ENCODE peak calls at places on chromosomes 12 and 14, in five cellular contexts. R is heart left ventricle, B is GM12878, D is adrenal gland, L is lower leg skin. T is an unnamed sample.

GRCh38 chr12:1915082-1915968 is 3.1 kb downstream of the CACNA2D4 start:
- DNase-seq in R (no peak), B (no peak), L (peak; percentile 80), D (no peak), T (peak; percentile 92)

GRCh38 chr12:54207539-54208267 is 18.9 kb upstream of the SMUG1 start:
- DNase-seq in R (peak; percentile 81), B (no peak), L (peak; percentile 96), D (peak; percentile 73), T (peak; percentile 56)

GRCh38 chr12:78490841-78491240 is 373.7 kb upstream of the SYT1 start:
- DNase-seq in R (no peak), B (no peak), D (no peak), L (no peak), T (no peak)

GRCh38 chr12:111578276-111578970 is 20.7 kb downstream of the ATXN2 start:
- DNase-seq in B (no peak), R (no peak), L (no peak), D (peak; percentile 46), T (peak; percentile 39)

GRCh38 chr14:100979780-100980179 is 76.3 kb upstream of the RTL1 start:
- DNase-seq in L (no peak), D (no peak), B (no peak), R (no peak), T (no peak)

GRCh38 chr14:74531467-74531866 is 37.9 kb downstream of the ISCA2 start:
- DNase-seq in B (no peak), R (peak; percentile 69), L (no peak), D (peak; percentile 62), T (peak; percentile 30)

GRCh38 chr12:95805864-95806669 is 15.5 kb upstream of the NTN4 start:
- DNase-seq in R (no peak), L (no peak), D (no peak), B (no peak), T (no peak)

GRCh38 chr12:70733385-70733784 is 96.2 kb upstream of the PTPRB start:
- DNase-seq in B (peak; percentile 5), R (no peak), L (no peak), D (peak; percentile 35), T (peak; percentile 56)

GRCh38 chr12:132633901-132634300 is 15.3 kb downstream of the P2RX2 start:
- DNase-seq in R (no peak), L (no peak), D (no peak), B (no peak), T (no peak)

GRCh38 chr12:93841671-93842070 is 164.5 kb downstream of the CRADD start:
- DNase-seq in D (no peak), B (no peak), L (no peak), R (no peak), T (no peak)

GRCh38 chr12:62537544-62537943 is 70.9 kb downstream of the MON2 start:
- DNase-seq in L (no peak), R (no peak), D (peak; percentile 64), B (no peak), T (peak; percentile 37)

GRCh38 chr12:9869307-9870161 is at the start of gene CLEC2B:
- DNase-seq in D (no peak), L (no peak), B (peak; percentile 40), R (no peak), T (peak; percentile 58)

GRCh38 chr12:110312581-110313360 is 31.7 kb downstream of the ATP2A2 start:
- DNase-seq in B (no peak), R (no peak), D (peak; percentile 64), L (no peak), T (no peak)

GRCh38 chr14:49962616-49963015 is 69.7 kb downstream of the ARF6 start:
- DNase-seq in L (peak; percentile 87), D (no peak), B (no peak), R (no peak), T (no peak)

GRCh38 chr12:55852740-55853139 is 10.0 kb upstream of the MMP19 start:
- DNase-seq in B (no peak), L (no peak), D (no peak), R (no peak), T (no peak)

GRCh38 chr14:86333506-86333905 is 803.6 kb downstream of the FLRT2 start:
- DNase-seq in R (no peak), B (no peak), D (no peak), L (no peak), T (no peak)

GRCh38 chr12:12645485-12645884 is 33.8 kb downstream of the CREBL2 start:
- DNase-seq in D (no peak), R (no peak), L (no peak), B (no peak), T (peak; percentile 56)

GRCh38 chr12:11555743-11556625 is 93.5 kb upstream of the ETV6 start:
- DNase-seq in L (no peak), R (no peak), D (no peak), B (no peak), T (no peak)

GRCh38 chr14:22820731-22821130 is 5.5 kb upstream of the SLC7A7 start:
- DNase-seq in B (no peak), L (no peak), R (no peak), D (no peak), T (no peak)

DNA sequence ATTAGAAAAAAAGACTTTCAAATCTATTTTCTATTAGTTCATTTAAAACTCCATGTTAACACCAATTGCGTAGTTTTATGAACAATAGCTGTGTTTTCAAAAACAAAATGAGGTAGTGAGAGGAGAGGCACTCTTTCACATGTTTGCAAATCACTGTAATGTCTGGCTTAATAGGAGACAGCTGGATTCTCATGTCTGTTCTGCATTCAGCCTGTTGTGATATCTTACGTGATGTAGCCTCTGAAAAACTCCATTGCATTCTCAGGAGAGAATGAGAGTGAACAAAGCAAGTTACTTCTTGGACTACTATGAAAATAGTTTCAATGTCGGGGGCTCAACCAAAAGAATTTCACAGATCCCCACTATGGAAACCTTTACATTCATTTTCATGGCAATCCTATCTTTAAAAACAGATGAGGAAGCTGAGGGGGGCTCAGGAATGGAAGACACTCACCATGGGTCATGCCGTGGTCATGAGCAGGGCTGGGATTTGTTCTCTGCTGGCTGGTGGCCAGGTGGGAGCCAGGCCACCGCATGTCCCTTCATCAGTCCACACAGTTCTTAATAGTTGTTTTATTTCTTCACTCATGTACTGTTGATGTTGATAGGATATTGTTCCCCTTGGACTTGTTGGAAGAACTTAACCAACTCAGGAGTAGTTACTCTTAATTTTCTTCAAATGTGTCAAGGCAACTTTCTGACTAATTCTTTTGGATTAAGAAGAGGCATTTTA is 346.2 kb upstream of the FAR2 start:
- DNase-seq in D (no peak), R (no peak), B (no peak), L (no peak), T (no peak)
- TF ChIP-seq POLR2A in D (no peak), R (no peak), B (no peak), L (no peak), T (no peak)

GRCh38 chr14:91837076-91837475 is 30.3 kb downstream of the TC2N start:
- DNase-seq in R (no peak), D (no peak), B (no peak), L (no peak), T (no peak)
- TF ChIP-seq POLR2A in R (no peak), D (no peak), B (no peak), L (no peak), T (no peak)

DNA sequence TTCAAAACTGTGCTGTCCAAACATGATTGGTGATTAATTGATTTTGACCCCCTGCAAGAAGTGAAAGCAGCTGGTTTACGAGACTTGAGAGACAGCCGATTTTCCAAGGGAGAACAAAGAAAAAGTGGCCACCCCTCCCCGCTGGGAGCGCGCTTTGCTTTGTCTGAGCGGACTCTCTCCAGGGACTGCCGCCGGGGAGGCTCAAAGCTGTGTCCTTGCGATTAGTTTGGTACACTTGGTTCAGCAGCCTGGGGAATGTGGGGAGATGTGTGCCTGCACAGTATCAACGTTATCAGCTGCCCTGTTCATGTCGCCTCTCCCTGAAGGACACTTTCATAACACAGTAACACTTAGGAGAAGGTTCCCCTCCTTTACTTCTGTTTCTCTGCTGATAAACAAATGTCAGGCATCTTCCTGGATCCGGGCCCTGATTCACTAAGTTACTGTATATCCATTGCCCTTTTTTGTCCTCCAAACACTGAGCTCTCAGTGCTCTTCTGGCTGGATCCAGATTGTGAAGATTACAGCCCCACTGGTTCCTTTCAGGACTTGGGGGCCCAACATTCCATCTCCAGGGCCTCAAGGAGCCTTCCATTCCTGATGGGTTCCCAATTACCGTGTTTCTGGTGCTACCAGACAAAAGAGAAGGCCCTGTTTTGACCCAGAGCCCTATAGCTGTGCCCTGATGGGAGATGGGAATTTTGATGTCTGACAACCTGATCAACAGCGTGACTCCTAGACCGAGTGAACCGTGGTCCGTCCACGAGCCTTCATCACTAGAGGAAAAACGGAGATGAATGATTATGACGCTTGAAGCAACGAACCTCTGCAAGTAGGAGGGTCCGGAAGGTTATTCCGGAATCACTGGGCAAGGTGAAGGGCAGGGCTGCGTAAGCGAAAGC is 31.7 kb upstream of the TUBA1C start:
- DNase-seq in D (peak; percentile 86), B (no peak), L (no peak), R (peak; percentile 85), T (peak; percentile 87)
- TF ChIP-seq POLR2A in D (no peak), B (no peak), L (no peak), R (no peak), T (peak; percentile 39)

GRCh38 chr12:49507139-49507538 is 31.7 kb upstream of the KCNH3 start:
- DNase-seq in B (no peak), L (no peak), D (no peak), R (no peak), T (no peak)
- TF ChIP-seq POLR2A in B (no peak), L (no peak), D (no peak), R (no peak), T (no peak)